ENCODE peak calls at places on chromosome 20, in six cellular contexts. U, C, J, O, M and D are unnamed samples.

GRCh38 chr20:32114305-32114960 is 4.9 kb downstream of the TM9SF4 start:
- DNase-seq in J (no peak), U (no peak), M (no peak), C (no peak), O (no peak), D (no peak)

GRCh38 chr20:17473662-17474061 is 57.5 kb downstream of the BFSP1 start:
- DNase-seq in O (no peak), M (no peak), U (no peak), J (no peak), C (no peak), D (no peak)

GRCh38 chr20:33827629-33828325 is 16.6 kb downstream of the CHMP4B start:
- DNase-seq in U (no peak), M (no peak), J (no peak), C (no peak), O (no peak), D (no peak)

GRCh38 chr20:62967628-62968351 is 15.3 kb downstream of the SLC17A9 start:
- DNase-seq in J (no peak), C (no peak), O (no peak), U (no peak), M (no peak), D (no peak)

GRCh38 chr20:346640-347316 is at the start of gene NRSN2:
- DNase-seq in U (no peak), C (peak; percentile 60), O (peak; percentile 62), M (peak; percentile 70), J (peak; percentile 71), D (peak; percentile 64)

GRCh38 chr20:57161478-57162194 is 104.8 kb downstream of the BMP7 start:
- DNase-seq in M (peak; percentile 44), J (no peak), U (no peak), O (no peak), C (no peak), D (no peak)

GRCh38 chr20:1817577-1818211 is 77.5 kb upstream of the SIRPA start:
- DNase-seq in J (no peak), C (no peak), O (no peak), U (no peak), M (no peak), D (no peak)

GRCh38 chr20:45343445-45343866 is 4.8 kb downstream of the SDC4 start:
- DNase-seq in O (no peak), C (peak; percentile 78), U (no peak), J (no peak), M (no peak), D (peak; percentile 70)

GRCh38 chr20:7924692-7925091 is 15.6 kb downstream of the HAO1 start:
- DNase-seq in M (no peak), O (peak; percentile 93), J (no peak), C (no peak), U (no peak), D (no peak)

GRCh38 chr20:32987044-32987825 is 17.0 kb downstream of the SUN5 start:
- DNase-seq in U (no peak), M (no peak), C (no peak), J (no peak), O (no peak), D (no peak)

GRCh38 chr20:6582449-6582848 is 185.0 kb upstream of the BMP2 start:
- DNase-seq in O (peak; percentile 57), U (no peak), M (no peak), C (no peak), J (no peak), D (no peak)

GRCh38 chr20:472889-473292 is 10.6 kb upstream of the TBC1D20 start:
- DNase-seq in M (no peak), C (no peak), O (no peak), J (no peak), U (no peak), D (no peak)

GRCh38 chr20:31704225-31705119 is 18.2 kb downstream of the BCL2L1 start:
- DNase-seq in C (peak; percentile 80), M (peak; percentile 34), J (no peak), U (no peak), O (peak; percentile 54), D (peak; percentile 75)

GRCh38 chr20:1619861-1620444 is at the start of gene SIRPB1:
- DNase-seq in M (no peak), C (no peak), U (no peak), J (no peak), O (peak; percentile 1), D (peak; percentile 55)

GRCh38 chr20:32820698-32821378 is 1.1 kb downstream of the MAPRE1 start:
- DNase-seq in U (no peak), C (no peak), J (no peak), M (no peak), O (no peak), D (no peak)

GRCh38 chr20:6122873-6123649 is at the start of gene FERMT1:
- DNase-seq in M (peak; percentile 40), J (peak; percentile 55), U (no peak), C (peak; percentile 68), O (peak; percentile 31), D (peak; percentile 66)

GRCh38 chr20:32807706-32808105 is 12.0 kb upstream of the MAPRE1 start:
- DNase-seq in U (no peak), J (no peak), O (no peak), M (no peak), C (no peak), D (no peak)

DNA sequence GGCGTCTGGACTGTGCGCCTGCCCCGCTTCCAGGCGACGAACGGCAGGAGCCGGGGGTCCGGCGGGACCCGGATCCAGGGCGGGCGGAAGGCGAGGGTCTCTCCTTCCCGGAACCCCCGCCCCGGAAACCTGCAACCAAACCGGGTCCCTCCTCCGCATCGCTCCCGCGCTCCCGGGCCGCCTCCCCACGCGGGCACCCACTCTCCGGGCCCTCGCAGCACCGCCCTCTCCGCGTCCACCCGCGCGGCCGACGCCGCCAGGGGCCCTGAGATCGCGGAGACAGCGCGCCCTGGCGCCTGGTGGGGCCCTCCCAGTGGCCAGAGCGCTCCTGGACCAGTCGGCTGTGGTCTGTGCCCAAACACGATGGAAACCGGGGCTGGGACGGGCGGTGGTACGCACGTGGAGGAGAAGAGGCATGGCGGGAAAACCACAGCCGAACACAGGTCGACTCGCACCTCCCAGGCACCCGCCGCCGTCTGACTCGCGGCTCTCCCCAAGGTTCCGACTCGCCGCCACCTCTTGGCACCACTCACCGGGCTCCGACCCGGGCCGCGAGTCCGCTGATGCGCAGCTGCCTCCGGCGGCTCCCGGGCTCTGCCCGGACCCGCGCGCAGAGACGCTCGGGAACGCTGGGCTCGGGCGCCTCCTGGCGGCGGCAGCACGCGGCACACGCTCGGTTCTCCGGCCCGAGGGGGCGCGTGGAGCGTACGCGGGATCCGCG is 7.9 kb downstream of the NKX2-2 start:
- DNase-seq in U (no peak), O (peak; percentile 37), C (peak; percentile 53), J (no peak), M (no peak), D (peak; percentile 66)
- H3K4me3 ChIP-seq in U (peak overlapping the region; percentile 35), O (peak overlapping the region; percentile 5), C (peak overlapping the region; percentile 42), J (peak overlapping the region; percentile 12), M (peak overlapping the region; percentile 60), D (peak overlapping the region; percentile 47)

GRCh38 chr20:23612385-23612784 is 6.7 kb upstream of the CST9 start:
- DNase-seq in O (no peak), U (no peak), M (no peak), C (no peak), J (no peak), D (no peak)

GRCh38 chr20:23607497-23608245 is 2.0 kb upstream of the CST9 start:
- DNase-seq in J (no peak), M (no peak), C (no peak), O (no peak), U (no peak), D (no peak)

GRCh38 chr20:23608251-23608846 is 2.6 kb upstream of the CST9 start:
- DNase-seq in M (no peak), U (no peak), J (no peak), O (no peak), C (no peak), D (no peak)

GRCh38 chr20:23606652-23607049 is 934 bp upstream of the CST9 start:
- DNase-seq in O (peak; percentile 67), M (peak; percentile 77), U (no peak), J (peak; percentile 85), C (peak; percentile 78), D (peak; percentile 76)

GRCh38 chr20:23609486-23610109 is 3.9 kb upstream of the CST9 start:
- DNase-seq in O (no peak), C (no peak), M (no peak), J (no peak), U (no peak), D (no peak)
- TF ChIP-seq CTCF in O (no peak), C (no peak), M (no peak), J (no peak), U (no peak), D (no peak)

GRCh38 chr20:59178983-59179595 is 15.5 kb downstream of the ZNF831 start:
- DNase-seq in O (no peak), M (no peak), J (no peak), C (no peak), U (no peak), D (no peak)
- H3K4me1 ChIP-seq in O (no peaks in the 10 kb centered on the region), M (peaks cover 36% of the 10 kb centered on the region), J (no peaks in the 10 kb centered on the region), C (no peaks in the 10 kb centered on the region), U (no peaks in the 10 kb centered on the region), D (no peaks in the 10 kb centered on the region)

DNA sequence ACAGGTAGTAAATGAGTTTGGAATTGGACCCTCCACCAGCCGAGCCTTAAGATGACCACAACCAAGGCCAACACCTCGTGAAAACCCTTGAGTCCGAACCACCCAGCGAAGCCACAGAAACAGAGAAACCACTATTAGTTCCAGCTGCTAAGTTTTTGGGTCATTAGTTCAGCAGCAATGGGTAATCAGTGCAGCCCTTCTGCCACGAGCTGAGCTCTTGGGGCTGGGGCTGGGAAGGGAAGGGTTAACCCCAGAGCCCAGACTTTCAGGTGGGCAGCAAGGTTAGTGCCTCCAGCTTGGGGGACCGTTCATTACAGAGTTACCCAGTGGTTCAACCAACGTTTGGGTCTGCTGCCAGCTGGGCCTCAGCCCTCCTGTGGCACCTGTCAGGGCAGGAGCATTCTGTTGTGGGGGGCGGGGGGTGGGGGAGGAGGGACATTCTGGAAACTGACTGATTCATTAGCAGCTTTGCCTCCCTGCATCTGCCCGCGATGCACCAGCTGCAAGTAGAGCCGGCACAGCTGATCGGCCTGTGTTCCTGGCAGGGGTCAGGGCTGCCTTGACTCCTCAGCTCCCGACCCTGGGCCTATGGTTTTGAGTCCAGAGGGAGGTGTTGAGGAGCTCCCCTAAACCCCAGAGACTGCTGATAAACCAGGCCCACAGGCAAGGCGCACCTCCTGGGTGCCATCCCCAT is 52.7 kb downstream of the TGM2 start:
- DNase-seq in M (no peak), U (no peak), O (no peak), C (no peak), J (no peak), D (no peak)
- H3K4me3 ChIP-seq in M (no peak overlapping the region), U (no peak overlapping the region), O (no peak overlapping the region), C (no peak overlapping the region), J (no peak overlapping the region), D (no peak overlapping the region)

DNA sequence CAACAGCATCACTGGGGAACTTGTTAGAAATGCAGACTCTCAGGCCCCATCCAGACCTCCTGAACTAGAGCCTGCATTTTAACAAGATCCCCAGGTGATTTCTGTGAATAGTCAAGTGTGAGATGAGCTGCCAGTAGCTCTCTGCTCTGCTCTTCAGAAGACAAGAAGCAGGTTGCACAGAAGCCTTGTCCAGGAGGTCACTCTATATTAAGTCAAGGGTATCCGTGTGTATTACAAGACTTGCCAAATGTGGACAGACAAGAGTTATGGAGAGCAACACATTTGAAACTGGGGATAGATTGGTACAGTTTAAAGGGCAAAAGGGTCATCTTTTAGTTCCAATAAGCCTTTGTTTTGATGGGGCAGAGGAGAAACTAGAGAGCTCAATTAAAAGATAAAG is 23.2 kb upstream of the RIN2 start:
- DNase-seq in O (no peak), J (no peak), M (no peak), U (no peak), C (no peak), D (no peak)
- TF ChIP-seq CTCF in O (no peak), J (no peak), M (no peak), U (no peak), C (no peak), D (no peak)

GRCh38 chr20:49184691-49185070 is 3.5 kb downstream of the STAU1 start:
- DNase-seq in U (no peak), C (no peak), J (no peak), M (no peak), O (no peak), D (no peak)
- H3K4me1 ChIP-seq in U (peaks cover 78% of the 10 kb centered on the region), C (peaks cover 49% of the 10 kb centered on the region), J (no peaks in the 10 kb centered on the region), M (peaks cover 83% of the 10 kb centered on the region), O (peaks cover 16% of the 10 kb centered on the region), D (peaks cover 58% of the 10 kb centered on the region)